ENCODE peak calls at places on chromosomes 16 and 17, in eight cellular contexts. G, V, H, E, L, W, O and I are unnamed samples.

GRCh38 chr16:53220585-53220984 is 165.8 kb downstream of the CHD9 start:
- DNase-seq in G (no peak), V (peak; percentile 9), H (no peak), E (no peak), L (no peak), W (peak; percentile 40), O (no peak), I (peak; percentile 43)

GRCh38 chr16:12747261-12747660 is 56.4 kb downstream of the CPPED1 start:
- DNase-seq in G (no peak), V (no peak), H (no peak), E (no peak), L (no peak), W (no peak), O (no peak), I (no peak)

GRCh38 chr17:45224671-45225050 is 3.0 kb downstream of the FMNL1 start:
- DNase-seq in G (no peak), V (peak; percentile 34), H (no peak), E (no peak), L (no peak), W (no peak), O (no peak), I (no peak)

GRCh38 chr17:20063665-20064648 is 54.8 kb downstream of the SPECC1 start:
- DNase-seq in G (peak; percentile 81), V (peak; percentile 78), H (peak; percentile 79), E (peak; percentile 41), L (peak; percentile 86), W (peak; percentile 82), O (no peak), I (peak; percentile 99)

GRCh38 chr17:50863221-50863843 is 2.8 kb downstream of the TOB1 start:
- DNase-seq in G (no peak), V (peak; percentile 63), H (peak; percentile 77), E (peak; percentile 68), L (no peak), W (peak; percentile 44), O (no peak), I (peak; percentile 64)

GRCh38 chr16:15757630-15758251 is 99.1 kb downstream of the MYH11 start:
- DNase-seq in G (no peak), V (peak; percentile 10), H (no peak), E (no peak), L (no peak), W (no peak), O (no peak), I (peak; percentile 9)

GRCh38 chr16:66569827-66570405 is 3.7 kb downstream of the CMTM1 start:
- DNase-seq in G (no peak), V (no peak), H (no peak), E (no peak), L (peak; percentile 48), W (peak; percentile 88), O (no peak), I (peak; percentile 54)

GRCh38 chr16:85805442-85806045 is 6.0 kb downstream of the COX4I1 start:
- DNase-seq in G (no peak), V (no peak), H (no peak), E (no peak), L (no peak), W (no peak), O (no peak), I (no peak)

GRCh38 chr17:5821813-5822212 is 237.5 kb upstream of the NLRP1 start:
- DNase-seq in G (no peak), V (no peak), H (no peak), E (no peak), L (no peak), W (peak; percentile 34), O (no peak), I (no peak)

GRCh38 chr16:67349172-67349571 is 22.6 kb downstream of the LRRC36 start:
- DNase-seq in G (no peak), V (peak; percentile 24), H (no peak), E (no peak), L (peak; percentile 23), W (peak; percentile 38), O (no peak), I (peak; percentile 49)

GRCh38 chr17:77528516-77529327 is 388.0 kb downstream of the SEC14L1 start:
- DNase-seq in G (no peak), V (no peak), H (no peak), E (no peak), L (peak; percentile 27), W (no peak), O (no peak), I (no peak)

GRCh38 chr16:8678068-8678927 is 3.9 kb downstream of the ABAT start:
- DNase-seq in G (no peak), V (no peak), H (no peak), E (no peak), L (peak; percentile 93), W (peak; percentile 62), O (no peak), I (no peak)

GRCh38 chr17:77358801-77359716 is 218.3 kb downstream of the SEC14L1 start:
- DNase-seq in G (no peak), V (no peak), H (no peak), E (peak; percentile 8), L (no peak), W (no peak), O (no peak), I (no peak)

GRCh38 chr17:81690066-81690465 is 6.3 kb downstream of the HGS start:
- DNase-seq in G (no peak), V (no peak), H (no peak), E (no peak), L (no peak), W (no peak), O (no peak), I (no peak)

GRCh38 chr16:20676268-20676828 is 21.1 kb downstream of the ACSM1 start:
- DNase-seq in G (no peak), V (no peak), H (no peak), E (peak; percentile 73), L (no peak), W (no peak), O (no peak), I (peak; percentile 14)

GRCh38 chr16:87484487-87485331 is 8.1 kb downstream of the ZCCHC14 start:
- DNase-seq in G (no peak), V (no peak), H (no peak), E (no peak), L (peak; percentile 30), W (no peak), O (no peak), I (no peak)

GRCh38 chr17:45413498-45413923 is 19.2 kb downstream of the ARHGAP27 start:
- DNase-seq in G (no peak), V (no peak), H (peak; percentile 7), E (no peak), L (no peak), W (no peak), O (no peak), I (peak; percentile 83)

GRCh38 chr16:57616871-57617270 is 11.6 kb upstream of the ADGRG1 start:
- DNase-seq in G (no peak), V (no peak), H (no peak), E (peak; percentile 12), L (no peak), W (no peak), O (no peak), I (peak; percentile 69)

GRCh38 chr17:42422958-42423712 is at the start of gene CAVIN1:
- DNase-seq in G (peak; percentile 73), V (no peak), H (peak; percentile 78), E (peak; percentile 87), L (peak; percentile 92), W (peak; percentile 98), O (no peak), I (no peak)

GRCh38 chr16:59397638-59398037 is 663.5 kb upstream of the GOT2 start:
- DNase-seq in G (no peak), V (no peak), H (no peak), E (no peak), L (no peak), W (no peak), O (no peak), I (no peak)

GRCh38 chr17:78305801-78306200 is 54.1 kb downstream of the SOCS3 start:
- DNase-seq in G (no peak), V (no peak), H (no peak), E (no peak), L (no peak), W (no peak), O (no peak), I (no peak)

GRCh38 chr16:62891-63290 is 9.3 kb downstream of the SNRNP25 start:
- DNase-seq in G (no peak), V (no peak), H (no peak), E (no peak), L (no peak), W (no peak), O (no peak), I (no peak)

GRCh38 chr17:68378202-68379149 is 78.8 kb downstream of the WIPI1 start:
- DNase-seq in G (peak; percentile 99), V (no peak), H (peak; percentile 7), E (peak; percentile 74), L (no peak), W (peak; percentile 98), O (no peak), I (no peak)

GRCh38 chr17:72863511-72864175 is 228.8 kb downstream of the SLC39A11 start:
- DNase-seq in G (no peak), V (peak; percentile 43), H (no peak), E (no peak), L (no peak), W (no peak), O (no peak), I (no peak)

GRCh38 chr17:47879028-47879585 is 16.9 kb upstream of the SP2 start:
- DNase-seq in G (no peak), V (no peak), H (no peak), E (no peak), L (no peak), W (peak; percentile 25), O (no peak), I (peak; percentile 29)

GRCh38 chr17:81821603-81822311 is 11.3 kb downstream of the MCRIP1 start:
- DNase-seq in G (no peak), V (no peak), H (peak; percentile 4), E (peak; percentile 95), L (peak; percentile 59), W (peak; percentile 88), O (no peak), I (peak; percentile 54)

GRCh38 chr16:11258553-11259287 is 2.7 kb upstream of the SOCS1 start:
- DNase-seq in G (no peak), V (peak; percentile 88), H (peak; percentile 36), E (peak; percentile 48), L (no peak), W (peak; percentile 59), O (no peak), I (no peak)

GRCh38 chr16:27823438-27823820 is 240.1 kb downstream of the GSG1L start:
- DNase-seq in G (no peak), V (no peak), H (no peak), E (peak; percentile 7), L (no peak), W (no peak), O (no peak), I (no peak)

GRCh38 chr17:80731255-80731840 is 186.7 kb downstream of the RPTOR start:
- DNase-seq in G (no peak), V (no peak), H (no peak), E (no peak), L (no peak), W (no peak), O (no peak), I (no peak)

GRCh38 chr16:19919142-19919541 is 34.5 kb upstream of the GPRC5B start:
- DNase-seq in G (no peak), V (no peak), H (no peak), E (no peak), L (no peak), W (no peak), O (no peak), I (no peak)

GRCh38 chr17:42023524-42024349 is 3.8 kb downstream of the NKIRAS2 start:
- DNase-seq in G (no peak), V (no peak), H (no peak), E (no peak), L (no peak), W (no peak), O (no peak), I (peak; percentile 94)